ENCODE peak calls at places on chromosomes 2 and 18, in nine cellular contexts. One of them, this sample, is unnamed.

GRCh38 chr18:61635901-61636528 is 256.8 kb downstream of the RNF152 start:
- DNase-seq in stimulated activated CD8-positive, alpha-beta memory T cell treated with anti-CD3 and anti-CD28 coated beads, Interleukin-15, amount 100 ng/mL, for 1 hour: no peak
- DNase-seq in foreskin fibroblast: peak; percentile 78
- DNase-seq in epithelial cell of proximal tubule: peak; percentile 18
- DNase-seq in AG04450: peak; percentile 11
- DNase-seq in dorsolateral prefrontal cortex: no peak
- DNase-seq in EL: peak; percentile 48
- DNase-seq in bronchial epithelial cell: peak; percentile 38
- DNase-seq in activated naive CD4-positive, alpha-beta T cell treated with anti-CD3 and anti-CD28 coated beads for 36 hours: peak; percentile 59
- DNase-seq in this sample: no peak

GRCh38 chr18:25974630-25975077 is 115.8 kb downstream of the SS18 start:
- DNase-seq in bronchial epithelial cell: no peak
- DNase-seq in AG04450: no peak
- DNase-seq in dorsolateral prefrontal cortex: no peak
- DNase-seq in EL: no peak
- DNase-seq in stimulated activated CD8-positive, alpha-beta memory T cell treated with anti-CD3 and anti-CD28 coated beads, Interleukin-15, amount 100 ng/mL, for 1 hour: no peak
- DNase-seq in foreskin fibroblast: no peak
- DNase-seq in epithelial cell of proximal tubule: no peak
- DNase-seq in activated naive CD4-positive, alpha-beta T cell treated with anti-CD3 and anti-CD28 coated beads for 36 hours: no peak
- DNase-seq in this sample: no peak

GRCh38 chr2:37907480-37908070 is 17.5 kb upstream of the RMDN2 start:
- DNase-seq in foreskin fibroblast: no peak
- DNase-seq in stimulated activated CD8-positive, alpha-beta memory T cell treated with anti-CD3 and anti-CD28 coated beads, Interleukin-15, amount 100 ng/mL, for 1 hour: no peak
- DNase-seq in EL: no peak
- DNase-seq in activated naive CD4-positive, alpha-beta T cell treated with anti-CD3 and anti-CD28 coated beads for 36 hours: no peak
- DNase-seq in epithelial cell of proximal tubule: no peak
- DNase-seq in dorsolateral prefrontal cortex: no peak
- DNase-seq in AG04450: no peak
- DNase-seq in bronchial epithelial cell: no peak
- DNase-seq in this sample: no peak

GRCh38 chr18:79197531-79197930 is 128.3 kb downstream of the ATP9B start:
- DNase-seq in dorsolateral prefrontal cortex: no peak
- DNase-seq in activated naive CD4-positive, alpha-beta T cell treated with anti-CD3 and anti-CD28 coated beads for 36 hours: no peak
- DNase-seq in EL: no peak
- DNase-seq in bronchial epithelial cell: no peak
- DNase-seq in epithelial cell of proximal tubule: no peak
- DNase-seq in AG04450: no peak
- DNase-seq in stimulated activated CD8-positive, alpha-beta memory T cell treated with anti-CD3 and anti-CD28 coated beads, Interleukin-15, amount 100 ng/mL, for 1 hour: no peak
- DNase-seq in foreskin fibroblast: no peak
- DNase-seq in this sample: no peak

GRCh38 chr2:54983345-54984235 is 66.7 kb downstream of the RTN4 start:
- DNase-seq in dorsolateral prefrontal cortex: no peak
- DNase-seq in stimulated activated CD8-positive, alpha-beta memory T cell treated with anti-CD3 and anti-CD28 coated beads, Interleukin-15, amount 100 ng/mL, for 1 hour: no peak
- DNase-seq in epithelial cell of proximal tubule: no peak
- DNase-seq in activated naive CD4-positive, alpha-beta T cell treated with anti-CD3 and anti-CD28 coated beads for 36 hours: no peak
- DNase-seq in bronchial epithelial cell: peak; percentile 88
- DNase-seq in foreskin fibroblast: peak; percentile 46
- DNase-seq in EL: peak; percentile 63
- DNase-seq in AG04450: no peak
- DNase-seq in this sample: no peak

GRCh38 chr2:238459081-238459629 is 32.4 kb downstream of the ASB1 start:
- DNase-seq in dorsolateral prefrontal cortex: no peak
- DNase-seq in EL: no peak
- DNase-seq in foreskin fibroblast: peak; percentile 64
- DNase-seq in epithelial cell of proximal tubule: no peak
- DNase-seq in activated naive CD4-positive, alpha-beta T cell treated with anti-CD3 and anti-CD28 coated beads for 36 hours: no peak
- DNase-seq in AG04450: no peak
- DNase-seq in stimulated activated CD8-positive, alpha-beta memory T cell treated with anti-CD3 and anti-CD28 coated beads, Interleukin-15, amount 100 ng/mL, for 1 hour: no peak
- DNase-seq in bronchial epithelial cell: no peak
- DNase-seq in this sample: no peak

GRCh38 chr2:18976112-18976961 is 382.1 kb downstream of the OSR1 start:
- DNase-seq in dorsolateral prefrontal cortex: no peak
- DNase-seq in bronchial epithelial cell: peak; percentile 38
- DNase-seq in foreskin fibroblast: peak; percentile 95
- DNase-seq in EL: peak; percentile 91
- DNase-seq in stimulated activated CD8-positive, alpha-beta memory T cell treated with anti-CD3 and anti-CD28 coated beads, Interleukin-15, amount 100 ng/mL, for 1 hour: no peak
- DNase-seq in activated naive CD4-positive, alpha-beta T cell treated with anti-CD3 and anti-CD28 coated beads for 36 hours: no peak
- DNase-seq in epithelial cell of proximal tubule: no peak
- DNase-seq in AG04450: peak; percentile 55
- DNase-seq in this sample: no peak

GRCh38 chr2:135664623-135665068 is 77.0 kb upstream of the UBXN4 start:
- DNase-seq in bronchial epithelial cell: peak; percentile 10
- DNase-seq in EL: peak; percentile 20
- DNase-seq in activated naive CD4-positive, alpha-beta T cell treated with anti-CD3 and anti-CD28 coated beads for 36 hours: no peak
- DNase-seq in AG04450: no peak
- DNase-seq in dorsolateral prefrontal cortex: no peak
- DNase-seq in stimulated activated CD8-positive, alpha-beta memory T cell treated with anti-CD3 and anti-CD28 coated beads, Interleukin-15, amount 100 ng/mL, for 1 hour: no peak
- DNase-seq in foreskin fibroblast: peak; percentile 8
- DNase-seq in epithelial cell of proximal tubule: peak; percentile 76
- DNase-seq in this sample: no peak

GRCh38 chr2:166373951-166374350 is 1.8 kb downstream of the SCN9A start:
- DNase-seq in bronchial epithelial cell: peak; percentile 91
- DNase-seq in epithelial cell of proximal tubule: no peak
- DNase-seq in stimulated activated CD8-positive, alpha-beta memory T cell treated with anti-CD3 and anti-CD28 coated beads, Interleukin-15, amount 100 ng/mL, for 1 hour: no peak
- DNase-seq in EL: peak; percentile 93
- DNase-seq in activated naive CD4-positive, alpha-beta T cell treated with anti-CD3 and anti-CD28 coated beads for 36 hours: peak; percentile 43
- DNase-seq in foreskin fibroblast: peak; percentile 91
- DNase-seq in AG04450: peak; percentile 59
- DNase-seq in dorsolateral prefrontal cortex: no peak
- DNase-seq in this sample: no peak

GRCh38 chr18:59779979-59780378 is 82.8 kb upstream of the CCBE1 start:
- DNase-seq in bronchial epithelial cell: peak; percentile 89
- DNase-seq in AG04450: no peak
- DNase-seq in activated naive CD4-positive, alpha-beta T cell treated with anti-CD3 and anti-CD28 coated beads for 36 hours: no peak
- DNase-seq in stimulated activated CD8-positive, alpha-beta memory T cell treated with anti-CD3 and anti-CD28 coated beads, Interleukin-15, amount 100 ng/mL, for 1 hour: no peak
- DNase-seq in foreskin fibroblast: peak; percentile 84
- DNase-seq in epithelial cell of proximal tubule: peak; percentile 30
- DNase-seq in EL: peak; percentile 92
- DNase-seq in dorsolateral prefrontal cortex: no peak
- DNase-seq in this sample: no peak

GRCh38 chr2:23782126-23782525 is 144.8 kb downstream of the ATAD2B start:
- DNase-seq in dorsolateral prefrontal cortex: no peak
- DNase-seq in AG04450: no peak
- DNase-seq in bronchial epithelial cell: no peak
- DNase-seq in activated naive CD4-positive, alpha-beta T cell treated with anti-CD3 and anti-CD28 coated beads for 36 hours: no peak
- DNase-seq in epithelial cell of proximal tubule: no peak
- DNase-seq in foreskin fibroblast: no peak
- DNase-seq in EL: no peak
- DNase-seq in stimulated activated CD8-positive, alpha-beta memory T cell treated with anti-CD3 and anti-CD28 coated beads, Interleukin-15, amount 100 ng/mL, for 1 hour: no peak
- DNase-seq in this sample: no peak

GRCh38 chr18:14075196-14075595 is 57.0 kb downstream of the ZNF519 start:
- DNase-seq in stimulated activated CD8-positive, alpha-beta memory T cell treated with anti-CD3 and anti-CD28 coated beads, Interleukin-15, amount 100 ng/mL, for 1 hour: no peak
- DNase-seq in epithelial cell of proximal tubule: no peak
- DNase-seq in AG04450: no peak
- DNase-seq in foreskin fibroblast: no peak
- DNase-seq in bronchial epithelial cell: no peak
- DNase-seq in dorsolateral prefrontal cortex: no peak
- DNase-seq in activated naive CD4-positive, alpha-beta T cell treated with anti-CD3 and anti-CD28 coated beads for 36 hours: no peak
- DNase-seq in EL: no peak
- DNase-seq in this sample: no peak

GRCh38 chr2:11024010-11024615 is 112.4 kb downstream of the KCNF1 start:
- DNase-seq in bronchial epithelial cell: no peak
- DNase-seq in stimulated activated CD8-positive, alpha-beta memory T cell treated with anti-CD3 and anti-CD28 coated beads, Interleukin-15, amount 100 ng/mL, for 1 hour: no peak
- DNase-seq in activated naive CD4-positive, alpha-beta T cell treated with anti-CD3 and anti-CD28 coated beads for 36 hours: no peak
- DNase-seq in AG04450: no peak
- DNase-seq in dorsolateral prefrontal cortex: no peak
- DNase-seq in epithelial cell of proximal tubule: no peak
- DNase-seq in foreskin fibroblast: peak; percentile 35
- DNase-seq in EL: no peak
- DNase-seq in this sample: no peak

GRCh38 chr2:239550336-239550735 is 149.5 kb upstream of the HDAC4 start:
- DNase-seq in stimulated activated CD8-positive, alpha-beta memory T cell treated with anti-CD3 and anti-CD28 coated beads, Interleukin-15, amount 100 ng/mL, for 1 hour: no peak
- DNase-seq in activated naive CD4-positive, alpha-beta T cell treated with anti-CD3 and anti-CD28 coated beads for 36 hours: no peak
- DNase-seq in epithelial cell of proximal tubule: no peak
- DNase-seq in foreskin fibroblast: no peak
- DNase-seq in dorsolateral prefrontal cortex: no peak
- DNase-seq in bronchial epithelial cell: no peak
- DNase-seq in EL: no peak
- DNase-seq in AG04450: no peak
- DNase-seq in this sample: no peak

GRCh38 chr2:241863021-241863954 is 4.6 kb upstream of the PDCD1 start:
- DNase-seq in foreskin fibroblast: peak; percentile 41
- DNase-seq in bronchial epithelial cell: no peak
- DNase-seq in dorsolateral prefrontal cortex: no peak
- DNase-seq in EL: peak; percentile 62
- DNase-seq in epithelial cell of proximal tubule: no peak
- DNase-seq in activated naive CD4-positive, alpha-beta T cell treated with anti-CD3 and anti-CD28 coated beads for 36 hours: peak; percentile 84
- DNase-seq in stimulated activated CD8-positive, alpha-beta memory T cell treated with anti-CD3 and anti-CD28 coated beads, Interleukin-15, amount 100 ng/mL, for 1 hour: no peak
- DNase-seq in AG04450: no peak
- DNase-seq in this sample: no peak

GRCh38 chr2:167758292-167758691 is 489.1 kb downstream of the STK39 start:
- DNase-seq in EL: no peak
- DNase-seq in epithelial cell of proximal tubule: no peak
- DNase-seq in foreskin fibroblast: no peak
- DNase-seq in bronchial epithelial cell: no peak
- DNase-seq in activated naive CD4-positive, alpha-beta T cell treated with anti-CD3 and anti-CD28 coated beads for 36 hours: no peak
- DNase-seq in dorsolateral prefrontal cortex: no peak
- DNase-seq in stimulated activated CD8-positive, alpha-beta memory T cell treated with anti-CD3 and anti-CD28 coated beads, Interleukin-15, amount 100 ng/mL, for 1 hour: no peak
- DNase-seq in AG04450: no peak
- DNase-seq in this sample: no peak

GRCh38 chr2:95056461-95057459 is 31.3 kb downstream of the MAL start:
- DNase-seq in activated naive CD4-positive, alpha-beta T cell treated with anti-CD3 and anti-CD28 coated beads for 36 hours: no peak
- DNase-seq in EL: peak; percentile 46
- DNase-seq in epithelial cell of proximal tubule: peak; percentile 81
- DNase-seq in AG04450: no peak
- DNase-seq in stimulated activated CD8-positive, alpha-beta memory T cell treated with anti-CD3 and anti-CD28 coated beads, Interleukin-15, amount 100 ng/mL, for 1 hour: no peak
- DNase-seq in dorsolateral prefrontal cortex: peak; percentile 82
- DNase-seq in foreskin fibroblast: no peak
- DNase-seq in bronchial epithelial cell: no peak
- DNase-seq in this sample: no peak

GRCh38 chr2:3111267-3111666 is 266.4 kb downstream of the EIPR1 start:
- DNase-seq in dorsolateral prefrontal cortex: no peak
- DNase-seq in bronchial epithelial cell: no peak
- DNase-seq in activated naive CD4-positive, alpha-beta T cell treated with anti-CD3 and anti-CD28 coated beads for 36 hours: no peak
- DNase-seq in AG04450: no peak
- DNase-seq in EL: no peak
- DNase-seq in stimulated activated CD8-positive, alpha-beta memory T cell treated with anti-CD3 and anti-CD28 coated beads, Interleukin-15, amount 100 ng/mL, for 1 hour: no peak
- DNase-seq in epithelial cell of proximal tubule: no peak
- DNase-seq in foreskin fibroblast: no peak
- DNase-seq in this sample: no peak

GRCh38 chr18:38948436-38948835 is 1382.8 kb upstream of the CELF4 start:
- DNase-seq in epithelial cell of proximal tubule: no peak
- DNase-seq in AG04450: no peak
- DNase-seq in activated naive CD4-positive, alpha-beta T cell treated with anti-CD3 and anti-CD28 coated beads for 36 hours: no peak
- DNase-seq in foreskin fibroblast: no peak
- DNase-seq in bronchial epithelial cell: no peak
- DNase-seq in dorsolateral prefrontal cortex: no peak
- DNase-seq in stimulated activated CD8-positive, alpha-beta memory T cell treated with anti-CD3 and anti-CD28 coated beads, Interleukin-15, amount 100 ng/mL, for 1 hour: no peak
- DNase-seq in EL: no peak
- DNase-seq in this sample: no peak

GRCh38 chr2:240722796-240723735 is 31.4 kb downstream of the AQP12A start:
- DNase-seq in dorsolateral prefrontal cortex: no peak
- DNase-seq in activated naive CD4-positive, alpha-beta T cell treated with anti-CD3 and anti-CD28 coated beads for 36 hours: no peak
- DNase-seq in foreskin fibroblast: no peak
- DNase-seq in epithelial cell of proximal tubule: no peak
- DNase-seq in stimulated activated CD8-positive, alpha-beta memory T cell treated with anti-CD3 and anti-CD28 coated beads, Interleukin-15, amount 100 ng/mL, for 1 hour: no peak
- DNase-seq in bronchial epithelial cell: no peak
- DNase-seq in AG04450: no peak
- DNase-seq in EL: no peak
- DNase-seq in this sample: no peak

GRCh38 chr2:172311921-172312345 is 115.5 kb upstream of the ITGA6 start:
- DNase-seq in stimulated activated CD8-positive, alpha-beta memory T cell treated with anti-CD3 and anti-CD28 coated beads, Interleukin-15, amount 100 ng/mL, for 1 hour: no peak
- DNase-seq in activated naive CD4-positive, alpha-beta T cell treated with anti-CD3 and anti-CD28 coated beads for 36 hours: no peak
- DNase-seq in dorsolateral prefrontal cortex: no peak
- DNase-seq in AG04450: no peak
- DNase-seq in bronchial epithelial cell: no peak
- DNase-seq in foreskin fibroblast: no peak
- DNase-seq in EL: no peak
- DNase-seq in epithelial cell of proximal tubule: no peak
- DNase-seq in this sample: no peak

GRCh38 chr2:224722250-224722649 is 6.1 kb upstream of the CCDC195 start:
- DNase-seq in AG04450: no peak
- DNase-seq in epithelial cell of proximal tubule: no peak
- DNase-seq in dorsolateral prefrontal cortex: no peak
- DNase-seq in bronchial epithelial cell: peak; percentile 5
- DNase-seq in EL: peak; percentile 64
- DNase-seq in activated naive CD4-positive, alpha-beta T cell treated with anti-CD3 and anti-CD28 coated beads for 36 hours: no peak
- DNase-seq in foreskin fibroblast: no peak
- DNase-seq in stimulated activated CD8-positive, alpha-beta memory T cell treated with anti-CD3 and anti-CD28 coated beads, Interleukin-15, amount 100 ng/mL, for 1 hour: no peak
- DNase-seq in this sample: no peak

GRCh38 chr2:113081458-113082210 is 13.9 kb downstream of the IL1F10 start:
- DNase-seq in dorsolateral prefrontal cortex: no peak
- DNase-seq in activated naive CD4-positive, alpha-beta T cell treated with anti-CD3 and anti-CD28 coated beads for 36 hours: no peak
- DNase-seq in bronchial epithelial cell: peak; percentile 69
- DNase-seq in epithelial cell of proximal tubule: no peak
- DNase-seq in stimulated activated CD8-positive, alpha-beta memory T cell treated with anti-CD3 and anti-CD28 coated beads, Interleukin-15, amount 100 ng/mL, for 1 hour: no peak
- DNase-seq in foreskin fibroblast: no peak
- DNase-seq in AG04450: no peak
- DNase-seq in EL: no peak
- DNase-seq in this sample: no peak

GRCh38 chr2:143058795-143059194 is 70.4 kb upstream of the ARHGAP15 start:
- DNase-seq in dorsolateral prefrontal cortex: no peak
- DNase-seq in foreskin fibroblast: no peak
- DNase-seq in activated naive CD4-positive, alpha-beta T cell treated with anti-CD3 and anti-CD28 coated beads for 36 hours: no peak
- DNase-seq in AG04450: no peak
- DNase-seq in stimulated activated CD8-positive, alpha-beta memory T cell treated with anti-CD3 and anti-CD28 coated beads, Interleukin-15, amount 100 ng/mL, for 1 hour: no peak
- DNase-seq in EL: no peak
- DNase-seq in bronchial epithelial cell: no peak
- DNase-seq in epithelial cell of proximal tubule: no peak
- DNase-seq in this sample: no peak

GRCh38 chr2:31765078-31765835 is 184.5 kb upstream of the SRD5A2 start:
- DNase-seq in EL: no peak
- DNase-seq in stimulated activated CD8-positive, alpha-beta memory T cell treated with anti-CD3 and anti-CD28 coated beads, Interleukin-15, amount 100 ng/mL, for 1 hour: no peak
- DNase-seq in activated naive CD4-positive, alpha-beta T cell treated with anti-CD3 and anti-CD28 coated beads for 36 hours: no peak
- DNase-seq in AG04450: no peak
- DNase-seq in dorsolateral prefrontal cortex: no peak
- DNase-seq in foreskin fibroblast: no peak
- DNase-seq in bronchial epithelial cell: peak; percentile 23
- DNase-seq in epithelial cell of proximal tubule: peak; percentile 15
- DNase-seq in this sample: no peak

GRCh38 chr2:173898996-173899395 is 66.2 kb downstream of the SP3 start:
- DNase-seq in AG04450: no peak
- DNase-seq in stimulated activated CD8-positive, alpha-beta memory T cell treated with anti-CD3 and anti-CD28 coated beads, Interleukin-15, amount 100 ng/mL, for 1 hour: no peak
- DNase-seq in foreskin fibroblast: no peak
- DNase-seq in epithelial cell of proximal tubule: no peak
- DNase-seq in activated naive CD4-positive, alpha-beta T cell treated with anti-CD3 and anti-CD28 coated beads for 36 hours: peak; percentile 26
- DNase-seq in dorsolateral prefrontal cortex: no peak
- DNase-seq in bronchial epithelial cell: no peak
- DNase-seq in EL: no peak
- DNase-seq in this sample: no peak

GRCh38 chr18:75183524-75183923 is 25.4 kb downstream of the PTGR3 start:
- DNase-seq in bronchial epithelial cell: peak; percentile 95
- DNase-seq in stimulated activated CD8-positive, alpha-beta memory T cell treated with anti-CD3 and anti-CD28 coated beads, Interleukin-15, amount 100 ng/mL, for 1 hour: no peak
- DNase-seq in dorsolateral prefrontal cortex: no peak
- DNase-seq in AG04450: no peak
- DNase-seq in foreskin fibroblast: peak; percentile 19
- DNase-seq in activated naive CD4-positive, alpha-beta T cell treated with anti-CD3 and anti-CD28 coated beads for 36 hours: no peak
- DNase-seq in EL: peak; percentile 23
- DNase-seq in epithelial cell of proximal tubule: peak; percentile 19
- DNase-seq in this sample: no peak

GRCh38 chr18:22283397-22283796 is 114.0 kb downstream of the GATA6 start:
- DNase-seq in activated naive CD4-positive, alpha-beta T cell treated with anti-CD3 and anti-CD28 coated beads for 36 hours: no peak
- DNase-seq in bronchial epithelial cell: peak; percentile 70
- DNase-seq in stimulated activated CD8-positive, alpha-beta memory T cell treated with anti-CD3 and anti-CD28 coated beads, Interleukin-15, amount 100 ng/mL, for 1 hour: no peak
- DNase-seq in foreskin fibroblast: no peak
- DNase-seq in EL: peak; percentile 29
- DNase-seq in dorsolateral prefrontal cortex: no peak
- DNase-seq in AG04450: no peak
- DNase-seq in epithelial cell of proximal tubule: no peak
- DNase-seq in this sample: no peak

GRCh38 chr2:158034198-158034831 is 67.4 kb upstream of the UPP2 start:
- DNase-seq in EL: peak; percentile 66
- DNase-seq in activated naive CD4-positive, alpha-beta T cell treated with anti-CD3 and anti-CD28 coated beads for 36 hours: peak; percentile 37
- DNase-seq in stimulated activated CD8-positive, alpha-beta memory T cell treated with anti-CD3 and anti-CD28 coated beads, Interleukin-15, amount 100 ng/mL, for 1 hour: no peak
- DNase-seq in foreskin fibroblast: peak; percentile 80
- DNase-seq in bronchial epithelial cell: peak; percentile 70
- DNase-seq in dorsolateral prefrontal cortex: no peak
- DNase-seq in AG04450: no peak
- DNase-seq in epithelial cell of proximal tubule: peak; percentile 61
- DNase-seq in this sample: no peak

This sample was measured in GM18507.